ENCODE peak calls at places on chromosomes 6 and 20, in nine cellular contexts. L is effector memory CD4-positive, alpha-beta T cell; W is kidney epithelial cell; R is PC-9; A is globus pallidus; M is activated B cell treated with CpG ODN at 0.5 μM for 24 hours; Z is neural crest cell; C is activated CD4-positive, alpha-beta T cell treated with anti-CD3 and anti-CD28 coated beads, Interleukin-2, amount 10 ng/mL, durations not matched to agents 7 days and 5 days; K is AG09319. J is an unnamed sample.

GRCh38 chr20:49228676-49229075 is 9.5 kb downstream of the DDX27 start:
- DNase-seq in M (no peak), C (no peak), L (no peak), R (no peak), A (no peak), Z (no peak), K (no peak), W (no peak), J (no peak)

GRCh38 chr6:36852481-36853147 is 13.4 kb upstream of the CPNE5 start:
- DNase-seq in M (no peak), Z (no peak), W (no peak), A (no peak), K (no peak), C (no peak), L (no peak), R (peak), J (no peak)

GRCh38 chr6:141105481-141105880 is 1027.2 kb upstream of the GJE1 start:
- DNase-seq in W (peak), K (peak), M (no peak), A (no peak), L (no peak), Z (peak), C (no peak), R (no peak), J (peak)

GRCh38 chr6:93498713-93499112 is 79.4 kb upstream of the EPHA7 start:
- DNase-seq in Z (no peak), C (no peak), R (no peak), M (no peak), W (no peak), L (no peak), A (no peak), K (no peak), J (no peak)

GRCh38 chr20:62647521-62648317 is 5.4 kb downstream of the SLCO4A1 start:
- DNase-seq in R (no peak), W (no peak), A (no peak), C (no peak), L (no peak), M (no peak), K (no peak), Z (no peak), J (no peak)

GRCh38 chr6:21111399-21111725 is 482.2 kb upstream of the SOX4 start:
- DNase-seq in M (no peak), A (no peak), L (no peak), C (no peak), R (peak), Z (no peak), K (no peak), W (peak), J (no peak)

GRCh38 chr20:5181492-5181891 is 54.7 kb downstream of the CDS2 start:
- DNase-seq in Z (no peak), L (no peak), M (no peak), A (no peak), C (no peak), K (no peak), W (no peak), R (no peak), J (no peak)

GRCh38 chr20:35146299-35146921 is 726 bp downstream of the EDEM2 start:
- DNase-seq in L (no peak), M (peak), C (no peak), R (peak), A (no peak), Z (peak), W (no peak), K (no peak), J (no peak)

GRCh38 chr6:2471474-2471873 is 226.1 kb upstream of the GMDS start:
- DNase-seq in W (no peak), M (no peak), R (no peak), C (no peak), L (no peak), K (no peak), A (no peak), Z (no peak), J (no peak)

GRCh38 chr6:157632821-157633220 is 190.2 kb upstream of the SNX9 start:
- DNase-seq in C (no peak), R (no peak), A (no peak), M (no peak), W (no peak), Z (no peak), L (no peak), K (peak), J (no peak)

GRCh38 chr6:10951675-10952282 is 64.9 kb downstream of the SYCP2L start:
- DNase-seq in M (no peak), C (no peak), K (peak), L (no peak), W (no peak), R (peak), A (peak), Z (no peak), J (no peak)

GRCh38 chr20:32031007-32031958 is 20.8 kb upstream of the HCK start:
- DNase-seq in L (peak), M (peak), W (peak), K (peak), C (peak), R (peak), Z (peak), A (peak), J (peak)

GRCh38 chr20:62258499-62259293 is 20.4 kb downstream of the OSBPL2 start:
- DNase-seq in M (no peak), C (no peak), K (peak), A (no peak), W (peak), L (no peak), R (no peak), Z (no peak), J (no peak)

GRCh38 chr20:15289337-15289736 is 951.9 kb upstream of the FLRT3 start:
- DNase-seq in M (no peak), Z (no peak), K (no peak), R (no peak), W (no peak), A (no peak), C (no peak), L (no peak), J (no peak)

GRCh38 chr6:113586966-113587699 is 270.0 kb upstream of the MARCKS start:
- DNase-seq in A (peak), C (no peak), K (no peak), R (no peak), Z (peak), M (no peak), W (no peak), L (no peak), J (no peak)

GRCh38 chr6:39204646-39205244 is 24.5 kb downstream of the KCNK5 start:
- DNase-seq in R (no peak), Z (no peak), W (no peak), C (no peak), L (no peak), M (no peak), A (no peak), K (no peak), J (no peak)

GRCh38 chr6:5335020-5335419 is 73.7 kb downstream of the FARS2 start:
- DNase-seq in L (no peak), A (peak), R (no peak), K (no peak), C (no peak), W (no peak), M (no peak), Z (no peak), J (no peak)

GRCh38 chr6:139970591-139970991 is 596.1 kb upstream of the CITED2 start:
- DNase-seq in Z (no peak), L (no peak), W (no peak), K (no peak), M (no peak), C (no peak), R (peak), A (no peak), J (no peak)

GRCh38 chr20:10501377-10501776 is 66.3 kb downstream of the SLX4IP start:
- DNase-seq in K (no peak), R (no peak), L (no peak), Z (no peak), C (peak), M (no peak), A (peak), W (no peak), J (no peak)

GRCh38 chr20:34527016-34527415 is 10.8 kb downstream of the DYNLRB1 start:
- DNase-seq in R (no peak), Z (no peak), K (no peak), C (no peak), W (no peak), A (no peak), L (no peak), M (no peak), J (no peak)

GRCh38 chr6:14567031-14567430 is 449.5 kb downstream of the CD83 start:
- DNase-seq in K (no peak), L (no peak), W (no peak), A (no peak), C (no peak), M (no peak), Z (no peak), R (no peak), J (no peak)